ENCODE peak calls at places on chromosomes 5 and 9, in ten cellular contexts. M is HCEC 1CT; Z is CD4-positive, CD25-positive, alpha-beta regulatory T cell; O is activated CD4-positive, alpha-beta T cell treated with anti-CD3 and anti-CD28 coated beads, Interleukin-2, amount 50 U/mL, for 1 hour; T is fibroblast of the aortic adventitia; Y is Peyer's patch; L is activated T-cell treated with anti-CD3 and anti-CD28 coated beads for 1 hour; P is brain microvascular endothelial cell; B is small intestine; R is HuH-7.5. W is an unnamed sample.

GRCh38 chr5:62154758-62155157 is 151.2 kb upstream of the KIF2A start:
- DNase-seq in M (no peak), Z (no peak), O (no peak), T (no peak), Y (no peak), L (no peak), P (no peak), B (no peak), R (no peak), W (no peak)

GRCh38 chr5:102760815-102761214 is 5.7 kb downstream of the PAM start:
- DNase-seq in M (peak; percentile 38), Z (no peak), O (no peak), T (peak; percentile 50), Y (no peak), L (no peak), P (no peak), B (no peak), R (no peak), W (no peak)

GRCh38 chr5:68007446-68007845 is 208.1 kb upstream of the PIK3R1 start:
- DNase-seq in M (peak; percentile 86), Z (no peak), O (no peak), T (peak; percentile 90), Y (no peak), L (no peak), P (peak; percentile 81), B (peak; percentile 29), R (no peak), W (peak; percentile 85)

GRCh38 chr5:168721966-168722365 is 142.8 kb upstream of the PANK3 start:
- DNase-seq in M (no peak), Z (no peak), O (no peak), T (no peak), Y (no peak), L (no peak), P (no peak), B (no peak), R (no peak), W (no peak)

GRCh38 chr5:155068616-155069100 is 55.1 kb downstream of the KIF4B start:
- DNase-seq in M (no peak), Z (no peak), O (no peak), T (no peak), Y (no peak), L (no peak), P (no peak), B (no peak), R (no peak), W (no peak)

GRCh38 chr5:53366245-53366644 is 114.2 kb upstream of the FST start:
- DNase-seq in M (peak; percentile 90), Z (no peak), O (no peak), T (peak; percentile 42), Y (no peak), L (no peak), P (no peak), B (no peak), R (no peak), W (no peak)

GRCh38 chr5:103891151-103891550 is 328.6 kb upstream of the NUDT12 start:
- DNase-seq in M (no peak), Z (no peak), O (no peak), T (no peak), Y (no peak), L (no peak), P (no peak), B (no peak), R (no peak), W (no peak)

GRCh38 chr9:21549251-21549765 is 67.2 kb upstream of the IFNE start:
- DNase-seq in M (peak; percentile 95), Z (no peak), O (no peak), T (peak; percentile 99), Y (no peak), L (no peak), P (peak; percentile 95), B (peak; percentile 63), R (no peak), W (no peak)

GRCh38 chr5:1930880-1931589 is 48.3 kb upstream of the IRX4 start:
- DNase-seq in M (no peak), Z (no peak), O (no peak), T (no peak), Y (no peak), L (no peak), P (no peak), B (no peak), R (no peak), W (peak; percentile 40)

GRCh38 chr9:134518004-134518606 is 123.5 kb upstream of the COL5A1 start:
- DNase-seq in M (no peak), Z (no peak), O (no peak), T (peak; percentile 59), Y (no peak), L (no peak), P (no peak), B (no peak), R (no peak), W (peak; percentile 46)

GRCh38 chr5:108481355-108481931 is 99.5 kb upstream of the FBXL17 start:
- DNase-seq in M (peak; percentile 46), Z (peak; percentile 9), O (no peak), T (peak; percentile 43), Y (no peak), L (no peak), P (peak; percentile 14), B (peak; percentile 50), R (peak; percentile 3), W (no peak)

GRCh38 chr5:56447232-56447631 is 214.1 kb upstream of the ANKRD55 start:
- DNase-seq in M (no peak), Z (no peak), O (no peak), T (peak; percentile 16), Y (peak; percentile 55), L (no peak), P (no peak), B (peak; percentile 95), R (peak; percentile 12), W (no peak)

GRCh38 chr5:152688561-152689274 is 283.6 kb upstream of the NMUR2 start:
- DNase-seq in M (peak; percentile 92), Z (no peak), O (no peak), T (peak; percentile 50), Y (no peak), L (no peak), P (peak; percentile 37), B (no peak), R (no peak), W (no peak)

W was measured in right lobe of liver.